ENCODE peak calls at places on chromosomes 12 and 14, in ten cellular contexts. One of them, this sample, is unnamed.

GRCh38 chr12:79766705-79767464 is 76.1 kb upstream of the PAWR start:
- DNase-seq in activated naive CD8-positive, alpha-beta T cell treated with anti-CD3 and anti-CD28 coated beads, Interleukin-2, amount 50 U/mL, for 16 hours: no peak
- DNase-seq in mucosa of descending colon: no peak
- DNase-seq in CD8-positive, alpha-beta memory T cell: no peak
- DNase-seq in GDM1: no peak
- DNase-seq in fibroblast of the conjunctiva: no peak
- DNase-seq in GOT3: no peak
- DNase-seq in SW 1271: no peak
- DNase-seq in stimulated activated CD4-positive, alpha-beta T cell treated with anti-CD3 and anti-CD28 coated beads, Interleukin-1b, Interleukin-23, amount 100 ng/mL, for 24 hours: no peak
- DNase-seq in left colon: no peak
- DNase-seq in this sample: no peak

GRCh38 chr14:64729386-64730060 is 25.3 kb downstream of the PLEKHG3 start:
- DNase-seq in activated naive CD8-positive, alpha-beta T cell treated with anti-CD3 and anti-CD28 coated beads, Interleukin-2, amount 50 U/mL, for 16 hours: no peak
- DNase-seq in mucosa of descending colon: peak; percentile 31
- DNase-seq in CD8-positive, alpha-beta memory T cell: no peak
- DNase-seq in GDM1: no peak
- DNase-seq in fibroblast of the conjunctiva: no peak
- DNase-seq in GOT3: no peak
- DNase-seq in SW 1271: no peak
- DNase-seq in stimulated activated CD4-positive, alpha-beta T cell treated with anti-CD3 and anti-CD28 coated beads, Interleukin-1b, Interleukin-23, amount 100 ng/mL, for 24 hours: no peak
- DNase-seq in left colon: no peak
- DNase-seq in this sample: peak; percentile 64

GRCh38 chr12:42679402-42679801 is 89.9 kb upstream of the PRICKLE1 start:
- DNase-seq in activated naive CD8-positive, alpha-beta T cell treated with anti-CD3 and anti-CD28 coated beads, Interleukin-2, amount 50 U/mL, for 16 hours: no peak
- DNase-seq in mucosa of descending colon: no peak
- DNase-seq in CD8-positive, alpha-beta memory T cell: no peak
- DNase-seq in GDM1: no peak
- DNase-seq in fibroblast of the conjunctiva: no peak
- DNase-seq in GOT3: no peak
- DNase-seq in SW 1271: no peak
- DNase-seq in stimulated activated CD4-positive, alpha-beta T cell treated with anti-CD3 and anti-CD28 coated beads, Interleukin-1b, Interleukin-23, amount 100 ng/mL, for 24 hours: no peak
- DNase-seq in left colon: no peak
- DNase-seq in this sample: no peak

GRCh38 chr14:55638665-55639064 is 58.7 kb downstream of the KTN1 start:
- DNase-seq in activated naive CD8-positive, alpha-beta T cell treated with anti-CD3 and anti-CD28 coated beads, Interleukin-2, amount 50 U/mL, for 16 hours: no peak
- DNase-seq in mucosa of descending colon: no peak
- DNase-seq in CD8-positive, alpha-beta memory T cell: no peak
- DNase-seq in GDM1: no peak
- DNase-seq in fibroblast of the conjunctiva: no peak
- DNase-seq in GOT3: no peak
- DNase-seq in SW 1271: no peak
- DNase-seq in stimulated activated CD4-positive, alpha-beta T cell treated with anti-CD3 and anti-CD28 coated beads, Interleukin-1b, Interleukin-23, amount 100 ng/mL, for 24 hours: no peak
- DNase-seq in left colon: no peak
- DNase-seq in this sample: no peak

GRCh38 chr12:8817856-8818255 is 4.6 kb upstream of the A2ML1 start:
- DNase-seq in activated naive CD8-positive, alpha-beta T cell treated with anti-CD3 and anti-CD28 coated beads, Interleukin-2, amount 50 U/mL, for 16 hours: no peak
- DNase-seq in mucosa of descending colon: no peak
- DNase-seq in CD8-positive, alpha-beta memory T cell: no peak
- DNase-seq in GDM1: no peak
- DNase-seq in fibroblast of the conjunctiva: no peak
- DNase-seq in GOT3: no peak
- DNase-seq in SW 1271: no peak
- DNase-seq in stimulated activated CD4-positive, alpha-beta T cell treated with anti-CD3 and anti-CD28 coated beads, Interleukin-1b, Interleukin-23, amount 100 ng/mL, for 24 hours: no peak
- DNase-seq in left colon: no peak
- DNase-seq in this sample: no peak

GRCh38 chr12:63808631-63809030 is 28.9 kb downstream of the RXYLT1 start:
- DNase-seq in activated naive CD8-positive, alpha-beta T cell treated with anti-CD3 and anti-CD28 coated beads, Interleukin-2, amount 50 U/mL, for 16 hours: no peak
- DNase-seq in mucosa of descending colon: no peak
- DNase-seq in CD8-positive, alpha-beta memory T cell: no peak
- DNase-seq in GDM1: no peak
- DNase-seq in fibroblast of the conjunctiva: no peak
- DNase-seq in GOT3: no peak
- DNase-seq in SW 1271: no peak
- DNase-seq in stimulated activated CD4-positive, alpha-beta T cell treated with anti-CD3 and anti-CD28 coated beads, Interleukin-1b, Interleukin-23, amount 100 ng/mL, for 24 hours: no peak
- DNase-seq in left colon: no peak
- DNase-seq in this sample: no peak

GRCh38 chr12:52295663-52296062 is 4.3 kb upstream of the KRT81 start:
- DNase-seq in activated naive CD8-positive, alpha-beta T cell treated with anti-CD3 and anti-CD28 coated beads, Interleukin-2, amount 50 U/mL, for 16 hours: no peak
- DNase-seq in mucosa of descending colon: no peak
- DNase-seq in CD8-positive, alpha-beta memory T cell: no peak
- DNase-seq in GDM1: no peak
- DNase-seq in fibroblast of the conjunctiva: no peak
- DNase-seq in GOT3: no peak
- DNase-seq in SW 1271: no peak
- DNase-seq in stimulated activated CD4-positive, alpha-beta T cell treated with anti-CD3 and anti-CD28 coated beads, Interleukin-1b, Interleukin-23, amount 100 ng/mL, for 24 hours: no peak
- DNase-seq in left colon: no peak
- DNase-seq in this sample: no peak

GRCh38 chr14:71555654-71556559 is 376.3 kb upstream of the RGS6 start:
- DNase-seq in activated naive CD8-positive, alpha-beta T cell treated with anti-CD3 and anti-CD28 coated beads, Interleukin-2, amount 50 U/mL, for 16 hours: peak; percentile 51
- DNase-seq in mucosa of descending colon: no peak
- DNase-seq in CD8-positive, alpha-beta memory T cell: peak; percentile 29
- DNase-seq in GDM1: no peak
- DNase-seq in fibroblast of the conjunctiva: no peak
- DNase-seq in GOT3: no peak
- DNase-seq in SW 1271: peak; percentile 6
- DNase-seq in stimulated activated CD4-positive, alpha-beta T cell treated with anti-CD3 and anti-CD28 coated beads, Interleukin-1b, Interleukin-23, amount 100 ng/mL, for 24 hours: peak; percentile 29
- DNase-seq in left colon: peak; percentile 33
- DNase-seq in this sample: no peak

GRCh38 chr12:33763331-33763730 is 259.0 kb upstream of the ALG10 start:
- DNase-seq in activated naive CD8-positive, alpha-beta T cell treated with anti-CD3 and anti-CD28 coated beads, Interleukin-2, amount 50 U/mL, for 16 hours: no peak
- DNase-seq in mucosa of descending colon: no peak
- DNase-seq in CD8-positive, alpha-beta memory T cell: no peak
- DNase-seq in GDM1: no peak
- DNase-seq in fibroblast of the conjunctiva: no peak
- DNase-seq in GOT3: no peak
- DNase-seq in SW 1271: no peak
- DNase-seq in stimulated activated CD4-positive, alpha-beta T cell treated with anti-CD3 and anti-CD28 coated beads, Interleukin-1b, Interleukin-23, amount 100 ng/mL, for 24 hours: no peak
- DNase-seq in left colon: no peak
- DNase-seq in this sample: no peak

GRCh38 chr12:3553681-3554546 is 62.9 kb downstream of the PRMT8 start:
- DNase-seq in activated naive CD8-positive, alpha-beta T cell treated with anti-CD3 and anti-CD28 coated beads, Interleukin-2, amount 50 U/mL, for 16 hours: no peak
- DNase-seq in mucosa of descending colon: no peak
- DNase-seq in CD8-positive, alpha-beta memory T cell: no peak
- DNase-seq in GDM1: no peak
- DNase-seq in fibroblast of the conjunctiva: no peak
- DNase-seq in GOT3: no peak
- DNase-seq in SW 1271: no peak
- DNase-seq in stimulated activated CD4-positive, alpha-beta T cell treated with anti-CD3 and anti-CD28 coated beads, Interleukin-1b, Interleukin-23, amount 100 ng/mL, for 24 hours: no peak
- DNase-seq in left colon: no peak
- DNase-seq in this sample: no peak

GRCh38 chr14:25381498-25381897 is 331.6 kb upstream of the STXBP6 start:
- DNase-seq in activated naive CD8-positive, alpha-beta T cell treated with anti-CD3 and anti-CD28 coated beads, Interleukin-2, amount 50 U/mL, for 16 hours: no peak
- DNase-seq in mucosa of descending colon: no peak
- DNase-seq in CD8-positive, alpha-beta memory T cell: no peak
- DNase-seq in GDM1: no peak
- DNase-seq in fibroblast of the conjunctiva: no peak
- DNase-seq in GOT3: no peak
- DNase-seq in SW 1271: peak; percentile 11
- DNase-seq in stimulated activated CD4-positive, alpha-beta T cell treated with anti-CD3 and anti-CD28 coated beads, Interleukin-1b, Interleukin-23, amount 100 ng/mL, for 24 hours: no peak
- DNase-seq in left colon: no peak
- DNase-seq in this sample: no peak

GRCh38 chr12:28202374-28203130 is 12.3 kb downstream of the CCDC91 start:
- DNase-seq in activated naive CD8-positive, alpha-beta T cell treated with anti-CD3 and anti-CD28 coated beads, Interleukin-2, amount 50 U/mL, for 16 hours: no peak
- DNase-seq in mucosa of descending colon: no peak
- DNase-seq in CD8-positive, alpha-beta memory T cell: no peak
- DNase-seq in GDM1: no peak
- DNase-seq in fibroblast of the conjunctiva: no peak
- DNase-seq in GOT3: no peak
- DNase-seq in SW 1271: no peak
- DNase-seq in stimulated activated CD4-positive, alpha-beta T cell treated with anti-CD3 and anti-CD28 coated beads, Interleukin-1b, Interleukin-23, amount 100 ng/mL, for 24 hours: no peak
- DNase-seq in left colon: no peak
- DNase-seq in this sample: no peak

GRCh38 chr12:10015450-10015849 is 5.0 kb downstream of the CLEC12B start:
- DNase-seq in activated naive CD8-positive, alpha-beta T cell treated with anti-CD3 and anti-CD28 coated beads, Interleukin-2, amount 50 U/mL, for 16 hours: no peak
- DNase-seq in mucosa of descending colon: no peak
- DNase-seq in CD8-positive, alpha-beta memory T cell: no peak
- DNase-seq in GDM1: no peak
- DNase-seq in fibroblast of the conjunctiva: no peak
- DNase-seq in GOT3: no peak
- DNase-seq in SW 1271: no peak
- DNase-seq in stimulated activated CD4-positive, alpha-beta T cell treated with anti-CD3 and anti-CD28 coated beads, Interleukin-1b, Interleukin-23, amount 100 ng/mL, for 24 hours: no peak
- DNase-seq in left colon: no peak
- DNase-seq in this sample: no peak

GRCh38 chr14:79278798-79279644 is 932.3 kb downstream of the DIO2 start:
- DNase-seq in activated naive CD8-positive, alpha-beta T cell treated with anti-CD3 and anti-CD28 coated beads, Interleukin-2, amount 50 U/mL, for 16 hours: no peak
- DNase-seq in mucosa of descending colon: peak; percentile 85
- DNase-seq in CD8-positive, alpha-beta memory T cell: no peak
- DNase-seq in GDM1: no peak
- DNase-seq in fibroblast of the conjunctiva: peak; percentile 30
- DNase-seq in GOT3: no peak
- DNase-seq in SW 1271: no peak
- DNase-seq in stimulated activated CD4-positive, alpha-beta T cell treated with anti-CD3 and anti-CD28 coated beads, Interleukin-1b, Interleukin-23, amount 100 ng/mL, for 24 hours: no peak
- DNase-seq in left colon: peak; percentile 89
- DNase-seq in this sample: peak; percentile 52

GRCh38 chr14:20626274-20626673 is 15.2 kb downstream of the OR6S1 start:
- DNase-seq in activated naive CD8-positive, alpha-beta T cell treated with anti-CD3 and anti-CD28 coated beads, Interleukin-2, amount 50 U/mL, for 16 hours: no peak
- DNase-seq in mucosa of descending colon: no peak
- DNase-seq in CD8-positive, alpha-beta memory T cell: no peak
- DNase-seq in GDM1: no peak
- DNase-seq in fibroblast of the conjunctiva: no peak
- DNase-seq in GOT3: no peak
- DNase-seq in SW 1271: no peak
- DNase-seq in stimulated activated CD4-positive, alpha-beta T cell treated with anti-CD3 and anti-CD28 coated beads, Interleukin-1b, Interleukin-23, amount 100 ng/mL, for 24 hours: no peak
- DNase-seq in left colon: no peak
- DNase-seq in this sample: no peak

GRCh38 chr14:46399049-46399448 is 252.5 kb downstream of the RPL10L start:
- DNase-seq in activated naive CD8-positive, alpha-beta T cell treated with anti-CD3 and anti-CD28 coated beads, Interleukin-2, amount 50 U/mL, for 16 hours: no peak
- DNase-seq in mucosa of descending colon: no peak
- DNase-seq in CD8-positive, alpha-beta memory T cell: no peak
- DNase-seq in GDM1: no peak
- DNase-seq in fibroblast of the conjunctiva: no peak
- DNase-seq in GOT3: no peak
- DNase-seq in SW 1271: no peak
- DNase-seq in stimulated activated CD4-positive, alpha-beta T cell treated with anti-CD3 and anti-CD28 coated beads, Interleukin-1b, Interleukin-23, amount 100 ng/mL, for 24 hours: no peak
- DNase-seq in left colon: peak; percentile 24
- DNase-seq in this sample: no peak

GRCh38 chr14:105694961-105695360 is 168.6 kb downstream of the TMEM121 start:
- DNase-seq in activated naive CD8-positive, alpha-beta T cell treated with anti-CD3 and anti-CD28 coated beads, Interleukin-2, amount 50 U/mL, for 16 hours: no peak
- DNase-seq in mucosa of descending colon: no peak
- DNase-seq in CD8-positive, alpha-beta memory T cell: no peak
- DNase-seq in GDM1: no peak
- DNase-seq in fibroblast of the conjunctiva: no peak
- DNase-seq in GOT3: no peak
- DNase-seq in SW 1271: no peak
- DNase-seq in stimulated activated CD4-positive, alpha-beta T cell treated with anti-CD3 and anti-CD28 coated beads, Interleukin-1b, Interleukin-23, amount 100 ng/mL, for 24 hours: no peak
- DNase-seq in left colon: no peak
- DNase-seq in this sample: no peak

GRCh38 chr12:120089105-120089504 is 27.4 kb downstream of the RAB35 start:
- DNase-seq in activated naive CD8-positive, alpha-beta T cell treated with anti-CD3 and anti-CD28 coated beads, Interleukin-2, amount 50 U/mL, for 16 hours: no peak
- DNase-seq in mucosa of descending colon: no peak
- DNase-seq in CD8-positive, alpha-beta memory T cell: no peak
- DNase-seq in GDM1: no peak
- DNase-seq in fibroblast of the conjunctiva: no peak
- DNase-seq in GOT3: no peak
- DNase-seq in SW 1271: no peak
- DNase-seq in stimulated activated CD4-positive, alpha-beta T cell treated with anti-CD3 and anti-CD28 coated beads, Interleukin-1b, Interleukin-23, amount 100 ng/mL, for 24 hours: no peak
- DNase-seq in left colon: no peak
- DNase-seq in this sample: no peak

GRCh38 chr14:103711516-103712431 is 3.5 kb downstream of the XRCC3 start:
- DNase-seq in activated naive CD8-positive, alpha-beta T cell treated with anti-CD3 and anti-CD28 coated beads, Interleukin-2, amount 50 U/mL, for 16 hours: no peak
- DNase-seq in mucosa of descending colon: peak; percentile 85
- DNase-seq in CD8-positive, alpha-beta memory T cell: no peak
- DNase-seq in GDM1: no peak
- DNase-seq in fibroblast of the conjunctiva: no peak
- DNase-seq in GOT3: no peak
- DNase-seq in SW 1271: no peak
- DNase-seq in stimulated activated CD4-positive, alpha-beta T cell treated with anti-CD3 and anti-CD28 coated beads, Interleukin-1b, Interleukin-23, amount 100 ng/mL, for 24 hours: no peak
- DNase-seq in left colon: peak; percentile 78
- DNase-seq in this sample: peak; percentile 89

GRCh38 chr14:44405350-44405619 is 101.8 kb downstream of the FSCB start:
- DNase-seq in activated naive CD8-positive, alpha-beta T cell treated with anti-CD3 and anti-CD28 coated beads, Interleukin-2, amount 50 U/mL, for 16 hours: no peak
- DNase-seq in mucosa of descending colon: no peak
- DNase-seq in CD8-positive, alpha-beta memory T cell: no peak
- DNase-seq in GDM1: no peak
- DNase-seq in fibroblast of the conjunctiva: no peak
- DNase-seq in GOT3: no peak
- DNase-seq in SW 1271: no peak
- DNase-seq in stimulated activated CD4-positive, alpha-beta T cell treated with anti-CD3 and anti-CD28 coated beads, Interleukin-1b, Interleukin-23, amount 100 ng/mL, for 24 hours: no peak
- DNase-seq in left colon: no peak
- DNase-seq in this sample: no peak

GRCh38 chr12:124385219-124385969 is 90.5 kb downstream of the RFLNA start:
- DNase-seq in activated naive CD8-positive, alpha-beta T cell treated with anti-CD3 and anti-CD28 coated beads, Interleukin-2, amount 50 U/mL, for 16 hours: no peak
- DNase-seq in mucosa of descending colon: no peak
- DNase-seq in CD8-positive, alpha-beta memory T cell: no peak
- DNase-seq in GDM1: no peak
- DNase-seq in fibroblast of the conjunctiva: no peak
- DNase-seq in GOT3: no peak
- DNase-seq in SW 1271: peak; percentile 59
- DNase-seq in stimulated activated CD4-positive, alpha-beta T cell treated with anti-CD3 and anti-CD28 coated beads, Interleukin-1b, Interleukin-23, amount 100 ng/mL, for 24 hours: no peak
- DNase-seq in left colon: no peak
- DNase-seq in this sample: no peak

GRCh38 chr12:38728894-38729293 is 176.5 kb downstream of the CPNE8 start:
- DNase-seq in activated naive CD8-positive, alpha-beta T cell treated with anti-CD3 and anti-CD28 coated beads, Interleukin-2, amount 50 U/mL, for 16 hours: no peak
- DNase-seq in mucosa of descending colon: no peak
- DNase-seq in CD8-positive, alpha-beta memory T cell: no peak
- DNase-seq in GDM1: no peak
- DNase-seq in fibroblast of the conjunctiva: no peak
- DNase-seq in GOT3: no peak
- DNase-seq in SW 1271: no peak
- DNase-seq in stimulated activated CD4-positive, alpha-beta T cell treated with anti-CD3 and anti-CD28 coated beads, Interleukin-1b, Interleukin-23, amount 100 ng/mL, for 24 hours: no peak
- DNase-seq in left colon: no peak
- DNase-seq in this sample: no peak

GRCh38 chr12:26846419-26846818 is 13.4 kb upstream of the ITPR2 start:
- DNase-seq in activated naive CD8-positive, alpha-beta T cell treated with anti-CD3 and anti-CD28 coated beads, Interleukin-2, amount 50 U/mL, for 16 hours: no peak
- DNase-seq in mucosa of descending colon: no peak
- DNase-seq in CD8-positive, alpha-beta memory T cell: no peak
- DNase-seq in GDM1: no peak
- DNase-seq in fibroblast of the conjunctiva: no peak
- DNase-seq in GOT3: no peak
- DNase-seq in SW 1271: no peak
- DNase-seq in stimulated activated CD4-positive, alpha-beta T cell treated with anti-CD3 and anti-CD28 coated beads, Interleukin-1b, Interleukin-23, amount 100 ng/mL, for 24 hours: no peak
- DNase-seq in left colon: no peak
- DNase-seq in this sample: no peak

GRCh38 chr14:39265741-39266588 is 32.2 kb downstream of the MIA2 start:
- DNase-seq in activated naive CD8-positive, alpha-beta T cell treated with anti-CD3 and anti-CD28 coated beads, Interleukin-2, amount 50 U/mL, for 16 hours: no peak
- DNase-seq in mucosa of descending colon: no peak
- DNase-seq in CD8-positive, alpha-beta memory T cell: no peak
- DNase-seq in GDM1: no peak
- DNase-seq in fibroblast of the conjunctiva: no peak
- DNase-seq in GOT3: no peak
- DNase-seq in SW 1271: peak; percentile 48
- DNase-seq in stimulated activated CD4-positive, alpha-beta T cell treated with anti-CD3 and anti-CD28 coated beads, Interleukin-1b, Interleukin-23, amount 100 ng/mL, for 24 hours: no peak
- DNase-seq in left colon: no peak
- DNase-seq in this sample: no peak

GRCh38 chr12:106120578-106121105 is 18.1 kb downstream of the NUAK1 start:
- DNase-seq in activated naive CD8-positive, alpha-beta T cell treated with anti-CD3 and anti-CD28 coated beads, Interleukin-2, amount 50 U/mL, for 16 hours: no peak
- DNase-seq in mucosa of descending colon: no peak
- DNase-seq in CD8-positive, alpha-beta memory T cell: no peak
- DNase-seq in GDM1: no peak
- DNase-seq in fibroblast of the conjunctiva: no peak
- DNase-seq in GOT3: no peak
- DNase-seq in SW 1271: no peak
- DNase-seq in stimulated activated CD4-positive, alpha-beta T cell treated with anti-CD3 and anti-CD28 coated beads, Interleukin-1b, Interleukin-23, amount 100 ng/mL, for 24 hours: no peak
- DNase-seq in left colon: no peak
- DNase-seq in this sample: no peak

GRCh38 chr12:96883571-96883970 is 23.5 kb upstream of the NEDD1 start:
- DNase-seq in activated naive CD8-positive, alpha-beta T cell treated with anti-CD3 and anti-CD28 coated beads, Interleukin-2, amount 50 U/mL, for 16 hours: no peak
- DNase-seq in mucosa of descending colon: no peak
- DNase-seq in CD8-positive, alpha-beta memory T cell: no peak
- DNase-seq in GDM1: no peak
- DNase-seq in fibroblast of the conjunctiva: no peak
- DNase-seq in GOT3: no peak
- DNase-seq in SW 1271: no peak
- DNase-seq in stimulated activated CD4-positive, alpha-beta T cell treated with anti-CD3 and anti-CD28 coated beads, Interleukin-1b, Interleukin-23, amount 100 ng/mL, for 24 hours: no peak
- DNase-seq in left colon: no peak
- DNase-seq in this sample: no peak

This sample was measured in tibial artery.